ENCODE peak calls at places on chromosomes 13 and 19, in six cellular contexts. M, S, D, X, I and B are unnamed samples.

GRCh38 chr19:18068395-18068794 is 18.3 kb downstream of the IL12RB1 start:
- DNase-seq in I (no peak), S (no peak), X (no peak), M (no peak), D (no peak), B (no peak)

GRCh38 chr19:30696514-30696913 is 324.3 kb downstream of the ZNF536 start:
- DNase-seq in D (no peak), M (no peak), S (no peak), I (no peak), X (no peak), B (no peak)

GRCh38 chr19:51493776-51494175 is 7.8 kb downstream of the SIGLEC12 start:
- DNase-seq in X (no peak), I (no peak), M (no peak), S (no peak), D (no peak), B (no peak)

GRCh38 chr19:12833747-12834417 is 497 bp downstream of the RTBDN start:
- DNase-seq in S (no peak), X (no peak), M (no peak), D (no peak), I (no peak), B (peak)

GRCh38 chr13:39317284-39317683 is 279.0 kb downstream of the NHLRC3 start:
- DNase-seq in M (no peak), I (no peak), D (no peak), S (peak), X (peak), B (peak)

GRCh38 chr13:106052200-106052767 is 483.2 kb downstream of the EFNB2 start:
- DNase-seq in S (no peak), M (no peak), I (no peak), X (no peak), D (no peak), B (no peak)

GRCh38 chr19:13098291-13099072 is 4.2 kb downstream of the LYL1 start:
- DNase-seq in S (peak), I (no peak), D (no peak), X (peak), M (no peak), B (peak)

GRCh38 chr19:20423381-20424207 is 142.0 kb downstream of the ZNF737 start:
- DNase-seq in I (no peak), M (peak), S (peak), X (peak), D (no peak), B (peak)

GRCh38 chr19:52230685-52231084 is 38.7 kb upstream of the ZNF766 start:
- DNase-seq in X (no peak), I (no peak), D (no peak), M (no peak), S (no peak), B (no peak)

GRCh38 chr19:46065486-46065885 is 24.7 kb upstream of the IGFL4 start:
- DNase-seq in I (no peak), D (no peak), M (no peak), X (peak), S (peak), B (peak)

GRCh38 chr19:3210347-3211017 is 14.0 kb upstream of the CELF5 start:
- DNase-seq in D (no peak), M (no peak), X (peak), S (no peak), I (peak), B (peak)

GRCh38 chr13:107834717-107835116 is 380.6 kb downstream of the LIG4 start:
- DNase-seq in X (peak), I (no peak), S (no peak), D (no peak), M (no peak), B (no peak)

GRCh38 chr19:36876993-36877938 is 26.6 kb downstream of the ZNF345 start:
- DNase-seq in M (no peak), X (peak), D (no peak), S (no peak), I (no peak), B (peak)

GRCh38 chr19:21092107-21092506 is 10.1 kb downstream of the ZNF714 start:
- DNase-seq in D (no peak), S (peak), I (no peak), X (peak), M (no peak), B (peak)

GRCh38 chr13:96052655-96053002 is 572 bp downstream of the UGGT2 start:
- DNase-seq in X (peak), D (no peak), I (no peak), S (peak), M (peak), B (peak)

GRCh38 chr13:89883893-89884448 is 1463.5 kb upstream of the MIR17HG start:
- DNase-seq in I (no peak), M (no peak), X (no peak), D (no peak), S (no peak), B (no peak)

GRCh38 chr19:18794029-18794313 is 2.9 kb upstream of the COMP start:
- DNase-seq in X (no peak), M (no peak), D (no peak), S (no peak), I (no peak), B (no peak)

GRCh38 chr13:47397739-47398138 is 500.9 kb upstream of the HTR2A start:
- DNase-seq in S (no peak), D (no peak), I (no peak), M (no peak), X (peak), B (peak)

GRCh38 chr13:27174766-27175455 is 3.3 kb upstream of the USP12 start:
- DNase-seq in S (no peak), X (no peak), I (no peak), D (no peak), M (no peak), B (peak)

GRCh38 chr13:58056411-58056810 is 424.9 kb downstream of the PCDH17 start:
- DNase-seq in M (no peak), D (no peak), S (no peak), X (no peak), I (no peak), B (no peak)

GRCh38 chr19:19319725-19320361 is 466 bp downstream of the SUGP1 start:
- DNase-seq in S (no peak), M (no peak), D (no peak), X (no peak), I (no peak), B (no peak)

GRCh38 chr13:28820099-28821051 is at the start of gene MTUS2:
- DNase-seq in X (no peak), S (no peak), M (no peak), D (no peak), I (peak), B (no peak)

GRCh38 chr13:21483748-21484147 is 24.6 kb upstream of the ZDHHC20 start:
- DNase-seq in X (no peak), S (no peak), D (no peak), I (no peak), M (no peak), B (no peak)

GRCh38 chr19:56324425-56324824 is 9.8 kb upstream of the ZSCAN5A start:
- DNase-seq in M (no peak), I (no peak), S (no peak), D (no peak), X (no peak), B (no peak)

GRCh38 chr13:26718146-26718545 is 42.4 kb downstream of the GPR12 start:
- DNase-seq in I (no peak), X (no peak), S (no peak), D (no peak), M (no peak), B (no peak)

GRCh38 chr19:33374406-33374703 is 846 bp downstream of the CEBPG start:
- DNase-seq in S (no peak), D (no peak), M (no peak), X (peak), I (no peak), B (peak)

GRCh38 chr13:49838989-49839388 is 46.5 kb upstream of the KPNA3 start:
- DNase-seq in S (no peak), X (no peak), D (no peak), I (no peak), M (no peak), B (no peak)

GRCh38 chr13:111550062-111550461 is 229.6 kb downstream of the TEX29 start:
- DNase-seq in S (no peak), I (no peak), M (no peak), D (no peak), X (no peak), B (no peak)

GRCh38 chr13:51619614-51620013 is 35.4 kb downstream of the WDFY2 start:
- DNase-seq in S (peak), I (no peak), M (no peak), D (no peak), X (peak), B (peak)

GRCh38 chr13:48969685-48970084 is 6.0 kb upstream of the FNDC3A start:
- DNase-seq in I (no peak), S (no peak), M (no peak), D (no peak), X (no peak), B (no peak)

GRCh38 chr13:23741879-23742510 is 147.2 kb downstream of the MIPEP start:
- DNase-seq in I (no peak), X (no peak), D (no peak), S (no peak), M (no peak), B (peak)

GRCh38 chr19:10601999-10602329 is 14.9 kb upstream of the AP1M2 start:
- DNase-seq in D (no peak), M (no peak), X (no peak), I (no peak), S (no peak), B (no peak)

GRCh38 chr19:50838239-50838638 is 4.9 kb upstream of the KLK15 start:
- DNase-seq in M (no peak), S (no peak), X (no peak), D (no peak), I (no peak), B (no peak)

GRCh38 chr19:35816262-35816661 is 3.6 kb upstream of the PRODH2 start:
- DNase-seq in D (no peak), I (no peak), X (no peak), S (no peak), M (no peak), B (no peak)

GRCh38 chr13:37403776-37404497 is 194.6 kb downstream of the POSTN start:
- DNase-seq in M (no peak), S (peak), X (peak), I (no peak), D (no peak), B (peak)

GRCh38 chr13:107563099-107563925 is 652.0 kb downstream of the LIG4 start:
- DNase-seq in D (no peak), S (no peak), M (no peak), X (no peak), I (no peak), B (no peak)